ENCODE peak calls at places on chromosomes 6 and 20, in four cellular contexts. One of them, this sample, is unnamed.

GRCh38 chr20:45433316-45433715 is 17.4 kb downstream of the PIGT start:
- DNase-seq in K562: no peak
- DNase-seq in HepG2: no peak
- DNase-seq in GM12878: no peak
- DNase-seq in this sample: no peak

GRCh38 chr20:41095110-41095969 is 42.0 kb upstream of the PLCG1 start:
- DNase-seq in K562: peak
- DNase-seq in HepG2: peak
- DNase-seq in GM12878: no peak
- DNase-seq in this sample: peak

GRCh38 chr20:39210331-39211074 is 248.4 kb downstream of the DHX35 start:
- DNase-seq in K562: no peak
- DNase-seq in HepG2: no peak
- DNase-seq in GM12878: no peak
- DNase-seq in this sample: no peak

GRCh38 chr20:36573798-36574277 is 441 bp downstream of the TGIF2 start:
- DNase-seq in K562: peak
- DNase-seq in HepG2: peak
- DNase-seq in GM12878: no peak
- DNase-seq in this sample: no peak

GRCh38 chr20:13554706-13555105 is 84.0 kb downstream of the TASP1 start:
- DNase-seq in K562: no peak
- DNase-seq in HepG2: no peak
- DNase-seq in GM12878: no peak
- DNase-seq in this sample: no peak

GRCh38 chr6:93183513-93183912 is 235.8 kb downstream of the EPHA7 start:
- DNase-seq in K562: no peak
- DNase-seq in HepG2: no peak
- DNase-seq in GM12878: no peak
- DNase-seq in this sample: no peak

GRCh38 chr6:39684790-39685485 is 40.3 kb downstream of the KIF6 start:
- DNase-seq in K562: no peak
- DNase-seq in HepG2: no peak
- DNase-seq in GM12878: no peak
- DNase-seq in this sample: no peak

GRCh38 chr6:43891072-43891870 is 121.3 kb downstream of the VEGFA start:
- DNase-seq in K562: no peak
- DNase-seq in HepG2: no peak
- DNase-seq in GM12878: no peak
- DNase-seq in this sample: peak

GRCh38 chr6:69155467-69155866 is 520.4 kb downstream of the ADGRB3 start:
- DNase-seq in K562: no peak
- DNase-seq in HepG2: no peak
- DNase-seq in GM12878: no peak
- DNase-seq in this sample: no peak

GRCh38 chr6:163442336-163442735 is 27.8 kb downstream of the QKI start:
- DNase-seq in K562: no peak
- DNase-seq in HepG2: no peak
- DNase-seq in GM12878: no peak
- DNase-seq in this sample: no peak
- TF ChIP-seq NR2C2 in K562: no peak
- TF ChIP-seq NR2C2 in HepG2: no peak
- TF ChIP-seq NR2C2 in GM12878: no peak
- TF ChIP-seq NR2C2 in this sample: no peak

DNA sequence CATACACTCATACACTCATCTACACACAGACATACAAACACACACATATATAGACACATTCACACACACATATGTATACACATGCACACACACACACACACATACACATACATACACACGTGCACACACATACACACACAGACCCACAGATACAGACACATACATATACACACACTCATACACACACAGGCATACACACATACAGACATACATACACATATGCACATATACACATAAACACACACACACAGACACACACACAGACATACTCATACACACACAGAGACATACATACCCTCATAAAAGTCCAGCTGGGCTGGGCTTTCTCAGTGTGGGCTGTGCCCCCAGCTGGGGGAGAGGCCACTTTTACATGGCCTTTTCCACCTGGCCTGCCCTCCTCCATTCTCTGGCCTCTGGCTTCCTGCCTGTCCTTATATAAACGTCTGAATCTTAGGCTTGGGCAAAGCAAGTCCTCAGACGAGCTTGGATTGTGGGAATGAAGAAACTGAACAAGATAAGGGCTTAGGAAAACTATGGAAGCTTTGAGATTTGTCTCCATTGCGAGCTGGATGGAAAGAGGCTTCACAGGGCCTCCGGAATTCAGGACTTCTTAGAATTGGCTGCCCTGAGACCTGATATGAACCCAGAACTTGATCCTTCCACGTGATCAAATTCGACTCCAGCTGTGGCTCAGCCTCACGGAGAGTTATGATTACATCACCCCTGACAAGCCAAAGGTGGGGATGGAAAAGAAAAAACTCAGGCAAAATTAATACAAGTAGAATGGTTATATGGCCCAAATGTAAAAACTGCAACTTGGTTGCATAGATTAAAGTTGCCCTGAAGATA is 22.5 kb upstream of the CST3 start:
- DNase-seq in K562: peak
- DNase-seq in HepG2: peak
- DNase-seq in GM12878: no peak
- DNase-seq in this sample: no peak
- TF ChIP-seq NR2C2 in K562: peak
- TF ChIP-seq NR2C2 in HepG2: peak
- TF ChIP-seq NR2C2 in GM12878: no peak
- TF ChIP-seq NR2C2 in this sample: no peak

GRCh38 chr6:138477913-138478539 is 21.3 kb downstream of the NHSL1 start:
- DNase-seq in K562: no peak
- DNase-seq in HepG2: no peak
- DNase-seq in GM12878: no peak
- DNase-seq in this sample: no peak
- TF ChIP-seq NR2C2 in K562: no peak
- TF ChIP-seq NR2C2 in HepG2: no peak
- TF ChIP-seq NR2C2 in GM12878: no peak
- TF ChIP-seq NR2C2 in this sample: no peak

GRCh38 chr20:7772376-7772775 is 167.9 kb downstream of the HAO1 start:
- DNase-seq in K562: no peak
- DNase-seq in HepG2: no peak
- DNase-seq in GM12878: no peak
- DNase-seq in this sample: no peak

GRCh38 chr20:7773511-7773910 is 166.7 kb downstream of the HAO1 start:
- DNase-seq in K562: no peak
- DNase-seq in HepG2: no peak
- DNase-seq in GM12878: no peak
- DNase-seq in this sample: no peak

GRCh38 chr20:7770578-7770977 is 169.7 kb downstream of the HAO1 start:
- DNase-seq in K562: no peak
- DNase-seq in HepG2: no peak
- DNase-seq in GM12878: peak
- DNase-seq in this sample: no peak

GRCh38 chr20:7765221-7765620 is 175.0 kb downstream of the HAO1 start:
- DNase-seq in K562: no peak
- DNase-seq in HepG2: no peak
- DNase-seq in GM12878: no peak
- DNase-seq in this sample: no peak

GRCh38 chr20:7770046-7770445 is 170.2 kb downstream of the HAO1 start:
- DNase-seq in K562: no peak
- DNase-seq in HepG2: no peak
- DNase-seq in GM12878: no peak
- DNase-seq in this sample: no peak
- TF ChIP-seq NR2C2 in K562: no peak
- TF ChIP-seq NR2C2 in HepG2: no peak
- TF ChIP-seq NR2C2 in GM12878: no peak
- TF ChIP-seq NR2C2 in this sample: no peak

DNA sequence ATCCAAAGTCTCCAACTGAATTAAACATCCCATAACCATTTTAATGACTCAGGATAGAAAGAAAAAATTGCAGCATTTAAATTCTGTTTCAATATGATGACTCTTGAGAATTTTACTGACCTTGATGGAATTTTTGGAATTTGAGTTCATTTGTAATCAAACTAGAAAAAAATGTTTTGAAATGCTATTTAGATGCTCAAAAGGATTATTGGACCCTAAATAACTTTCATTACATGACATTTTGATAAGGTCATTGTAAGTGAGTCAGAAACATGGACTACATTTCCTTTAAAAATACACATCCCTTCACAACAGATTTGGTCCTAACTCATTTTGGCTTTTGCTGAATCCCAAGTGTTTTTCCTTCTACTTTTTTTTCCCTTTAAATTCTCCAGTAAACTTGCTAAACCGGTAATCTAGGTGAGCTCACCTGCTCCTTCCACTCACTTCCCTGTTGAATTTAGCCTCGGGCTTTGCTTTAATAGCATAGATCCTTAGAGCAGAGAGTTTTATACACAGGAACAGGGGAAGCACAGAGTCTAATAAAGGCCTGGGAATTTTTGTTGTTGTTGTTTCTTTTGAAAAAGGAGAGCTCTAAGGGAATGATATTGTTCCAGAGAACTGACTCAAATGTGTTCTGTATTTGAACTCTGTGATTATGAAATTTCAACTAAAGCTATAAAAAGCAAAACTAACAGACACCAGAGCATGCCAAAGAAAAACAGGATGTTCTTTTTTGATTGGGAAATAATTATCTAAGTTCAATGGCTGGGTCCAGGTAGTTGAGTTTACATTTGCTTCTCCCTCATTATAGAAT is 1088.3 kb upstream of the CITED2 start:
- DNase-seq in K562: no peak
- DNase-seq in HepG2: no peak
- DNase-seq in GM12878: no peak
- DNase-seq in this sample: no peak
- TF ChIP-seq NR2C2 in K562: no peak
- TF ChIP-seq NR2C2 in HepG2: no peak
- TF ChIP-seq NR2C2 in GM12878: no peak
- TF ChIP-seq NR2C2 in this sample: no peak

DNA sequence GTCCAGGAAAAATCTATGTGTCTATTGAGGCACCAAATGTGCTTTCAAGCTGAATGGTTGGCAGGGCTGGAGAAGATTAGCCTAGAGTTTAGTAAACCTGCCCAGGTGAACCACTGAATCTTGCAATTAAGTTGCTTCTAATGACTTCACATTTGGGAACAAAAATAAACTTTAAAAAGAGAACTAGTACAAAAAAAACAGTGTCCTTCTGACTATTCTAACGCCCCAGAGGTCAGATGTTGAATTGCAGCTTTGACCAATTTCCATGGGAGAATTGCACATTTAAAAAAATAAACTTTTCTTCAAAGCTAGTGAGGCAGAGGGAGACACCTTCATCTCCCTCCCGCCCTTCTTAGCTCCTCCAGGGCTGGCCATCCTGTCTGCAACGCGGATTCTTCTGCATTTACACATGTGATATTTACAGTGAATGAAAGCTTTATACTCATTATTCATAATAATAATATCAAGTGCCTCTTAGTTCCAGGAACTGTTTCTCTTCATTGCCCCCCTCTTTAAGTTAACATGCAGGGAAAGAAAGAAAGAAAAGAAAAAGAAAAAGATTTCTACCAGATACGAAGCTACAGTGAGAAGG is 270.2 kb downstream of the SMOC2 start:
- DNase-seq in K562: peak
- DNase-seq in HepG2: no peak
- DNase-seq in GM12878: no peak
- DNase-seq in this sample: no peak
- TF ChIP-seq NR2C2 in K562: no peak
- TF ChIP-seq NR2C2 in HepG2: no peak
- TF ChIP-seq NR2C2 in GM12878: no peak
- TF ChIP-seq NR2C2 in this sample: no peak

GRCh38 chr6:36976005-36976261 is 10.1 kb downstream of the MTCH1 start:
- DNase-seq in K562: no peak
- DNase-seq in HepG2: no peak
- DNase-seq in GM12878: no peak
- DNase-seq in this sample: no peak
- TF ChIP-seq NR2C2 in K562: no peak
- TF ChIP-seq NR2C2 in HepG2: no peak
- TF ChIP-seq NR2C2 in GM12878: no peak
- TF ChIP-seq NR2C2 in this sample: no peak

GRCh38 chr6:159682265-159682664 is 10.8 kb downstream of the SOD2 start:
- DNase-seq in K562: no peak
- DNase-seq in HepG2: no peak
- DNase-seq in GM12878: no peak
- DNase-seq in this sample: no peak
- TF ChIP-seq NR2C2 in K562: no peak
- TF ChIP-seq NR2C2 in HepG2: no peak
- TF ChIP-seq NR2C2 in GM12878: no peak
- TF ChIP-seq NR2C2 in this sample: no peak

GRCh38 chr6:165716886-165717285 is 53.8 kb upstream of the PDE10A start:
- DNase-seq in K562: no peak
- DNase-seq in HepG2: no peak
- DNase-seq in GM12878: no peak
- DNase-seq in this sample: no peak

GRCh38 chr6:165715428-165715827 is 52.4 kb upstream of the PDE10A start:
- DNase-seq in K562: no peak
- DNase-seq in HepG2: no peak
- DNase-seq in GM12878: no peak
- DNase-seq in this sample: no peak

GRCh38 chr6:165717732-165718465 is 54.9 kb upstream of the PDE10A start:
- DNase-seq in K562: no peak
- DNase-seq in HepG2: no peak
- DNase-seq in GM12878: no peak
- DNase-seq in this sample: no peak

GRCh38 chr6:165714907-165715306 is 51.9 kb upstream of the PDE10A start:
- DNase-seq in K562: no peak
- DNase-seq in HepG2: no peak
- DNase-seq in GM12878: no peak
- DNase-seq in this sample: no peak

GRCh38 chr6:165713845-165714466 is 50.9 kb upstream of the PDE10A start:
- DNase-seq in K562: no peak
- DNase-seq in HepG2: no peak
- DNase-seq in GM12878: no peak
- DNase-seq in this sample: no peak
- TF ChIP-seq NR2C2 in K562: no peak
- TF ChIP-seq NR2C2 in HepG2: no peak
- TF ChIP-seq NR2C2 in GM12878: no peak
- TF ChIP-seq NR2C2 in this sample: no peak

GRCh38 chr20:43384321-43384940 is 73.3 kb upstream of the SRSF6 start:
- DNase-seq in K562: no peak
- DNase-seq in HepG2: no peak
- DNase-seq in GM12878: no peak
- DNase-seq in this sample: no peak

GRCh38 chr20:43383026-43383795 is 74.5 kb upstream of the SRSF6 start:
- DNase-seq in K562: no peak
- DNase-seq in HepG2: no peak
- DNase-seq in GM12878: no peak
- DNase-seq in this sample: no peak

GRCh38 chr20:43375586-43375985 is 82.1 kb upstream of the SRSF6 start:
- DNase-seq in K562: no peak
- DNase-seq in HepG2: no peak
- DNase-seq in GM12878: no peak
- DNase-seq in this sample: no peak

GRCh38 chr20:43379239-43379917 is 78.3 kb upstream of the SRSF6 start:
- DNase-seq in K562: no peak
- DNase-seq in HepG2: peak
- DNase-seq in GM12878: no peak
- DNase-seq in this sample: no peak
- TF ChIP-seq NR2C2 in K562: no peak
- TF ChIP-seq NR2C2 in HepG2: no peak
- TF ChIP-seq NR2C2 in GM12878: no peak
- TF ChIP-seq NR2C2 in this sample: no peak